ENCODE peak calls at places on chromosome 16, in seven cellular contexts. One of them, this sample, is unnamed.

GRCh38 chr16:50252082-50252611 is 14.2 kb upstream of the ADCY7 start:
- DNase-seq in IMR-90: no peak
- DNase-seq in cardiac fibroblast: no peak
- DNase-seq in cardiac muscle cell: no peak
- DNase-seq in GM23338: no peak
- DNase-seq in EH: no peak
- DNase-seq in hypothalamus: no peak
- DNase-seq in this sample: no peak

GRCh38 chr16:10181196-10182162 is 749 bp downstream of the GRIN2A start:
- DNase-seq in IMR-90: peak; percentile 11
- DNase-seq in cardiac fibroblast: peak; percentile 60
- DNase-seq in cardiac muscle cell: peak; percentile 82
- DNase-seq in GM23338: peak; percentile 88
- DNase-seq in EH: peak; percentile 62
- DNase-seq in hypothalamus: peak; percentile 21
- DNase-seq in this sample: peak; percentile 87

GRCh38 chr16:15518412-15519351 is 84.3 kb downstream of the BMERB1 start:
- DNase-seq in IMR-90: peak; percentile 76
- DNase-seq in cardiac fibroblast: peak; percentile 54
- DNase-seq in cardiac muscle cell: no peak
- DNase-seq in GM23338: no peak
- DNase-seq in EH: peak; percentile 78
- DNase-seq in hypothalamus: no peak
- DNase-seq in this sample: no peak

GRCh38 chr16:85390511-85391174 is 222.5 kb upstream of the GSE1 start:
- DNase-seq in IMR-90: peak; percentile 95
- DNase-seq in cardiac fibroblast: peak; percentile 87
- DNase-seq in cardiac muscle cell: no peak
- DNase-seq in GM23338: no peak
- DNase-seq in EH: peak; percentile 93
- DNase-seq in hypothalamus: no peak
- DNase-seq in this sample: no peak

GRCh38 chr16:8893976-8894690 is 12.0 kb downstream of the LITAFD start:
- DNase-seq in IMR-90: no peak
- DNase-seq in cardiac fibroblast: no peak
- DNase-seq in cardiac muscle cell: no peak
- DNase-seq in GM23338: no peak
- DNase-seq in EH: no peak
- DNase-seq in hypothalamus: no peak
- DNase-seq in this sample: no peak

GRCh38 chr16:88437367-88437964 is 15.6 kb upstream of the ZFPM1 start:
- DNase-seq in IMR-90: peak; percentile 27
- DNase-seq in cardiac fibroblast: peak; percentile 32
- DNase-seq in cardiac muscle cell: peak; percentile 74
- DNase-seq in GM23338: peak; percentile 92
- DNase-seq in EH: peak; percentile 34
- DNase-seq in hypothalamus: no peak
- DNase-seq in this sample: peak; percentile 90

GRCh38 chr16:78240459-78241222 is 141.2 kb downstream of the WWOX start:
- DNase-seq in IMR-90: no peak
- DNase-seq in cardiac fibroblast: no peak
- DNase-seq in cardiac muscle cell: no peak
- DNase-seq in GM23338: peak; percentile 42
- DNase-seq in EH: no peak
- DNase-seq in hypothalamus: no peak
- DNase-seq in this sample: no peak

GRCh38 chr16:87324411-87325275 is 7.5 kb upstream of the C16orf95 start:
- DNase-seq in IMR-90: peak; percentile 10
- DNase-seq in cardiac fibroblast: peak; percentile 24
- DNase-seq in cardiac muscle cell: peak; percentile 63
- DNase-seq in GM23338: peak; percentile 81
- DNase-seq in EH: peak; percentile 36
- DNase-seq in hypothalamus: peak; percentile 22
- DNase-seq in this sample: peak; percentile 82

GRCh38 chr16:75079346-75079926 is 37.1 kb downstream of the LDHD start:
- DNase-seq in IMR-90: no peak
- DNase-seq in cardiac fibroblast: no peak
- DNase-seq in cardiac muscle cell: no peak
- DNase-seq in GM23338: no peak
- DNase-seq in EH: no peak
- DNase-seq in hypothalamus: no peak
- DNase-seq in this sample: no peak

GRCh38 chr16:14238756-14239155 is 167.6 kb downstream of the MRTFB start:
- DNase-seq in IMR-90: no peak
- DNase-seq in cardiac fibroblast: no peak
- DNase-seq in cardiac muscle cell: no peak
- DNase-seq in GM23338: no peak
- DNase-seq in EH: no peak
- DNase-seq in hypothalamus: no peak
- DNase-seq in this sample: no peak

GRCh38 chr16:58563235-58563634 is 47.9 kb downstream of the SETD6 start:
- DNase-seq in IMR-90: peak; percentile 59
- DNase-seq in cardiac fibroblast: peak; percentile 80
- DNase-seq in cardiac muscle cell: no peak
- DNase-seq in GM23338: no peak
- DNase-seq in EH: peak; percentile 68
- DNase-seq in hypothalamus: no peak
- DNase-seq in this sample: no peak

GRCh38 chr16:30065943-30066881 is 652 bp downstream of the ALDOA start:
- DNase-seq in IMR-90: peak; percentile 70
- DNase-seq in cardiac fibroblast: peak; percentile 76
- DNase-seq in cardiac muscle cell: peak; percentile 37
- DNase-seq in GM23338: peak; percentile 54
- DNase-seq in EH: peak; percentile 71
- DNase-seq in hypothalamus: no peak
- DNase-seq in this sample: no peak

GRCh38 chr16:89623511-89624232 is 10.2 kb downstream of the DPEP1 start:
- DNase-seq in IMR-90: no peak
- DNase-seq in cardiac fibroblast: peak; percentile 55
- DNase-seq in cardiac muscle cell: no peak
- DNase-seq in GM23338: no peak
- DNase-seq in EH: peak; percentile 34
- DNase-seq in hypothalamus: no peak
- DNase-seq in this sample: no peak

GRCh38 chr16:67294171-67294757 is 14.9 kb downstream of the PLEKHG4 start:
- DNase-seq in IMR-90: no peak
- DNase-seq in cardiac fibroblast: no peak
- DNase-seq in cardiac muscle cell: no peak
- DNase-seq in GM23338: no peak
- DNase-seq in EH: no peak
- DNase-seq in hypothalamus: no peak
- DNase-seq in this sample: no peak